ENCODE peak calls at places on chromosomes 11 and 22, in five cellular contexts. One of them, this sample, is unnamed.
A peak's percentile ranks its signal among the peaks of the same experiment; 100 is the strongest.

GRCh38 chr22:21876486-21877176 is 9.2 kb upstream of the MAPK1 start:
- ATAC-seq in GM12878: peak; percentile 85
- ATAC-seq in heart left ventricle: no peak
- ATAC-seq in IMR-90: peak; percentile 44
- ATAC-seq in HCT116: no peak
- ATAC-seq in this sample: no peak

GRCh38 chr11:93517041-93517440 is 26.1 kb downstream of the SMCO4 start:
- ATAC-seq in heart left ventricle: no peak
- ATAC-seq in HCT116: no peak
- ATAC-seq in IMR-90: no peak
- ATAC-seq in GM12878: no peak
- ATAC-seq in this sample: no peak

GRCh38 chr11:128949791-128950454 is 7.3 kb upstream of the TP53AIP1 start:
- ATAC-seq in IMR-90: peak; percentile 27
- ATAC-seq in GM12878: no peak
- ATAC-seq in HCT116: no peak
- ATAC-seq in heart left ventricle: no peak
- ATAC-seq in this sample: no peak

GRCh38 chr22:46537946-46538815 is 761 bp upstream of the CELSR1 start:
- ATAC-seq in GM12878: peak; percentile 37
- ATAC-seq in HCT116: peak; percentile 29
- ATAC-seq in IMR-90: peak; percentile 4
- ATAC-seq in heart left ventricle: peak; percentile 42
- ATAC-seq in this sample: peak; percentile 1

GRCh38 chr11:120500414-120500936 is 11.1 kb upstream of the GRIK4 start:
- ATAC-seq in GM12878: peak; percentile 61
- ATAC-seq in HCT116: peak; percentile 34
- ATAC-seq in heart left ventricle: peak; percentile 56
- ATAC-seq in IMR-90: peak; percentile 10
- ATAC-seq in this sample: peak; percentile 46

GRCh38 chr11:103652013-103652412 is 384.4 kb upstream of the DDI1 start:
- ATAC-seq in GM12878: no peak
- ATAC-seq in IMR-90: no peak
- ATAC-seq in heart left ventricle: no peak
- ATAC-seq in HCT116: no peak
- ATAC-seq in this sample: no peak

GRCh38 chr11:128783513-128783912 is 83.6 kb downstream of the KCNJ1 start:
- ATAC-seq in GM12878: no peak
- ATAC-seq in IMR-90: no peak
- ATAC-seq in HCT116: no peak
- ATAC-seq in heart left ventricle: no peak
- ATAC-seq in this sample: no peak

GRCh38 chr11:102653744-102654291 is 28.7 kb upstream of the MMP20 start:
- ATAC-seq in heart left ventricle: no peak
- ATAC-seq in IMR-90: no peak
- ATAC-seq in HCT116: peak; percentile 11
- ATAC-seq in GM12878: no peak
- ATAC-seq in this sample: no peak

GRCh38 chr11:114275295-114275694 is 20.9 kb upstream of the NNMT start:
- ATAC-seq in GM12878: no peak
- ATAC-seq in IMR-90: no peak
- ATAC-seq in HCT116: no peak
- ATAC-seq in heart left ventricle: peak; percentile 79
- ATAC-seq in this sample: peak; percentile 61

GRCh38 chr11:19947521-19948114 is 212.7 kb downstream of the DBX1 start:
- ATAC-seq in heart left ventricle: no peak
- ATAC-seq in HCT116: no peak
- ATAC-seq in GM12878: no peak
- ATAC-seq in IMR-90: no peak
- ATAC-seq in this sample: no peak

GRCh38 chr11:17010851-17011420 is 3.3 kb downstream of the PLEKHA7 start:
- ATAC-seq in heart left ventricle: no peak
- ATAC-seq in GM12878: no peak
- ATAC-seq in HCT116: no peak
- ATAC-seq in IMR-90: no peak
- ATAC-seq in this sample: no peak

DNA sequence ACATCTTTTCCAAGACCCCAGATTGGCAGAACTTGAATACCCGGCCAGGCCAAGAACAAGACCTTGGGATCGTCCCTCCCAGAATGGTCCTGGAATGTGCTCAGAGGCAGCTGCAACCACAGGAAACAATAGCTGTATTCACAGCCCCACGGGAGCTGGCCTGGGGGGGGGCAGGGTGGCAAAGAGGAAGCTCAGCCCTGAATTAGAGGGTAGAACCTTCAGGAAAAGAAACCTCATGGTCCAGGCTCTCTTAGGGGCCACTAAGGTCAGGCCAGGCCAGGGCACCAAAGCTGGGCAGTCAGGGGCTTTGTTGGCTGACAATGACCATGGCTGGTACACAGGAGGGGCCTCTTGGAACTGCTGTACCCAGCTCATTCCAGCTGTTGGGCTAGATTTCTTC is 17.3 kb downstream of the RPL27A start:
- ATAC-seq in IMR-90: peak; percentile 78
- ATAC-seq in heart left ventricle: peak; percentile 17
- ATAC-seq in HCT116: peak; percentile 89
- ATAC-seq in GM12878: peak; percentile 20
- ATAC-seq in this sample: peak; percentile 63
- H3K36me3 ChIP-seq in IMR-90: peaks cover 90% of the 10 kb centered on the region
- H3K36me3 ChIP-seq in heart left ventricle: peaks cover 84% of the 10 kb centered on the region
- H3K36me3 ChIP-seq in HCT116: no peaks in the 10 kb centered on the region
- H3K36me3 ChIP-seq in GM12878: no peaks in the 10 kb centered on the region
- H3K36me3 ChIP-seq in this sample: no peaks in the 10 kb centered on the region

GRCh38 chr11:62621567-62622470 is at the start of gene B3GAT3:
- ATAC-seq in heart left ventricle: peak; percentile 99
- ATAC-seq in IMR-90: peak; percentile 99
- ATAC-seq in HCT116: peak; percentile 96
- ATAC-seq in GM12878: peak; percentile 98
- ATAC-seq in this sample: peak; percentile 99
- TF ChIP-seq POLR2A in heart left ventricle: no peak
- TF ChIP-seq POLR2A in IMR-90: peak; percentile 45
- TF ChIP-seq POLR2A in HCT116: peak; percentile 55
- TF ChIP-seq POLR2A in GM12878: peak; percentile 84
- TF ChIP-seq POLR2A in this sample: peak; percentile 79

DNA sequence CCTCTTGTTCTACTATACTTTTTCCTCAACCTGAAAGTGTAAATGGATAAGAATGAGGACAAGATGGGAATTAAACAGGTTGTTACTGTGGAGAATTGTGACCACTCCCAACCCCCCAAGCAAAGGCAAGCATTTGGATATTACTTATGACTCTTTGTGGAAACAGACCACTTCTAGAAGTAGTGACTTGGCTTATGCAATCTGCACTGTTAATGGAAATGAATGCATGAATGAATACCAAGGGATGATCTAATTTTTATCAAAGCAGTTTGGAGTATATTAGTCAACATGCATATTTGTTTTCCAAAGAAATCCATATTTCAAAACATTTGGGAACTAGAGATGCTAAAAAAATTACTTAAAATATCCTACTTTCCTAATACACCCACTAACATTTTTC is 35.3 kb downstream of the AMOTL1 start:
- ATAC-seq in IMR-90: peak; percentile 44
- ATAC-seq in GM12878: no peak
- ATAC-seq in heart left ventricle: no peak
- ATAC-seq in HCT116: no peak
- ATAC-seq in this sample: peak; percentile 32
- H3K36me3 ChIP-seq in IMR-90: peaks cover 37% of the 10 kb centered on the region
- H3K36me3 ChIP-seq in GM12878: no peaks in the 10 kb centered on the region
- H3K36me3 ChIP-seq in heart left ventricle: peaks cover 30% of the 10 kb centered on the region
- H3K36me3 ChIP-seq in HCT116: peaks cover 2% of the 10 kb centered on the region
- H3K36me3 ChIP-seq in this sample: peaks cover 40% of the 10 kb centered on the region

GRCh38 chr11:58641326-58641725 is 18.9 kb downstream of the CNTF start:
- ATAC-seq in IMR-90: no peak
- ATAC-seq in heart left ventricle: no peak
- ATAC-seq in GM12878: no peak
- ATAC-seq in HCT116: no peak
- ATAC-seq in this sample: no peak
- TF ChIP-seq POLR2A in IMR-90: no peak
- TF ChIP-seq POLR2A in heart left ventricle: no peak
- TF ChIP-seq POLR2A in GM12878: no peak
- TF ChIP-seq POLR2A in HCT116: no peak
- TF ChIP-seq POLR2A in this sample: no peak

DNA sequence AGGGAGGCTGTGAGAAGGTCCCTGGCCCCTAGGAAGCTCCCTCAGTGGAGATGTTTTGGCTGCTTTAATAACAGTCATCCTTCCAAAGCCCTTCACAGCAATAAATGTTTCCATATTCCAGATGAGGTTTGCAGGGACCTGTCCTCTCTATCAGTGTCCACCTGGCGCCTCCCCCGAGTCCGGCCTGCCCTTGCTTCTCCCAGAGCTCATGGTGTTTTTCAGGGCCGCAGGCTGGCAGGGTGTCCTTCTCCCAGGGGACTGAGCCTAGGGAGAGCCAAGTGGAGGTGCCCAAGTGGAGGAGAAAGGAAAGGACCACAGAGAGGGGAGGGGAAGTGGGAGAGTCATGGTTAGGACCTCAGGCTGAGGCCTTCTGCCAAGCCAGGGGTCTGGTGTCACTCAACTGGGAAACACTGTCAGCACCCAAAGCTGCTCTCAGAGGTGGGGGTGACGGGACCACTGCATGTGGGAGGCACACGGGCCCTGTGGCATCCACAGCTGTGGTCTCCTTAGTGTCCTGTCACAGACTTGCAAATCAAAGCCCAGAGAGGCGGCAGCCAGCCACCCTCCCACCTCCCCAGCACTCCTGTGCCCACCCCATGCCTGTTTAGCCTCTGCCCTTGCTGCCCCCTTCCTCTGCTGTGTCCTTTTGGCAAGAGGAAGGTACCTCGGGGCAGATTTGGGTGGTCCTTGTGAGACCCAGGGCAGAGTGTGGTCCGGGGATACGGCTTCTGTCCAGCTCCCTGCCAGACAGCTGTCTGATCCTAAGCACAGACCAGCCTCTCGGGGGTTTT is 6.4 kb downstream of the DERL3 start:
- ATAC-seq in IMR-90: no peak
- ATAC-seq in HCT116: no peak
- ATAC-seq in GM12878: no peak
- ATAC-seq in heart left ventricle: peak; percentile 8
- ATAC-seq in this sample: no peak
- H3K36me3 ChIP-seq in IMR-90: peaks cover 63% of the 10 kb centered on the region
- H3K36me3 ChIP-seq in HCT116: peaks cover 5% of the 10 kb centered on the region
- H3K36me3 ChIP-seq in GM12878: peaks cover 30% of the 10 kb centered on the region
- H3K36me3 ChIP-seq in heart left ventricle: peaks cover 29% of the 10 kb centered on the region
- H3K36me3 ChIP-seq in this sample: no peaks in the 10 kb centered on the region

GRCh38 chr11:112963368-112963955 is 2.2 kb downstream of the NCAM1 start:
- ATAC-seq in HCT116: no peak
- ATAC-seq in GM12878: no peak
- ATAC-seq in IMR-90: no peak
- ATAC-seq in heart left ventricle: peak; percentile 35
- ATAC-seq in this sample: peak; percentile 49

GRCh38 chr11:112971200-112971599 is 10.0 kb downstream of the NCAM1 start:
- ATAC-seq in HCT116: no peak
- ATAC-seq in heart left ventricle: no peak
- ATAC-seq in IMR-90: no peak
- ATAC-seq in GM12878: no peak
- ATAC-seq in this sample: no peak

GRCh38 chr11:112968988-112969714 is 7.9 kb downstream of the NCAM1 start:
- ATAC-seq in heart left ventricle: no peak
- ATAC-seq in GM12878: no peak
- ATAC-seq in IMR-90: no peak
- ATAC-seq in HCT116: no peak
- ATAC-seq in this sample: no peak

GRCh38 chr11:112965601-112966125 is 4.4 kb downstream of the NCAM1 start:
- ATAC-seq in HCT116: no peak
- ATAC-seq in heart left ventricle: no peak
- ATAC-seq in IMR-90: no peak
- ATAC-seq in GM12878: no peak
- ATAC-seq in this sample: no peak

GRCh38 chr11:112967082-112967481 is 5.9 kb downstream of the NCAM1 start:
- ATAC-seq in IMR-90: no peak
- ATAC-seq in HCT116: no peak
- ATAC-seq in heart left ventricle: no peak
- ATAC-seq in GM12878: no peak
- ATAC-seq in this sample: no peak
- TF ChIP-seq POLR2A in IMR-90: no peak
- TF ChIP-seq POLR2A in HCT116: no peak
- TF ChIP-seq POLR2A in heart left ventricle: no peak
- TF ChIP-seq POLR2A in GM12878: no peak
- TF ChIP-seq POLR2A in this sample: no peak

GRCh38 chr11:975824-976223 is 50.2 kb downstream of the AP2A2 start:
- ATAC-seq in IMR-90: peak; percentile 87
- ATAC-seq in GM12878: no peak
- ATAC-seq in heart left ventricle: peak; percentile 11
- ATAC-seq in HCT116: peak; percentile 76
- ATAC-seq in this sample: no peak

GRCh38 chr11:976431-977160 is 50.9 kb downstream of the AP2A2 start:
- ATAC-seq in HCT116: peak; percentile 18
- ATAC-seq in GM12878: no peak
- ATAC-seq in heart left ventricle: peak; percentile 50
- ATAC-seq in IMR-90: no peak
- ATAC-seq in this sample: no peak

GRCh38 chr11:978781-979180 is 53.1 kb downstream of the AP2A2 start:
- ATAC-seq in IMR-90: no peak
- ATAC-seq in HCT116: no peak
- ATAC-seq in GM12878: no peak
- ATAC-seq in heart left ventricle: peak; percentile 5
- ATAC-seq in this sample: no peak

GRCh38 chr11:980438-981365 is 55.0 kb downstream of the AP2A2 start:
- ATAC-seq in IMR-90: no peak
- ATAC-seq in GM12878: no peak
- ATAC-seq in heart left ventricle: no peak
- ATAC-seq in HCT116: no peak
- ATAC-seq in this sample: no peak

DNA sequence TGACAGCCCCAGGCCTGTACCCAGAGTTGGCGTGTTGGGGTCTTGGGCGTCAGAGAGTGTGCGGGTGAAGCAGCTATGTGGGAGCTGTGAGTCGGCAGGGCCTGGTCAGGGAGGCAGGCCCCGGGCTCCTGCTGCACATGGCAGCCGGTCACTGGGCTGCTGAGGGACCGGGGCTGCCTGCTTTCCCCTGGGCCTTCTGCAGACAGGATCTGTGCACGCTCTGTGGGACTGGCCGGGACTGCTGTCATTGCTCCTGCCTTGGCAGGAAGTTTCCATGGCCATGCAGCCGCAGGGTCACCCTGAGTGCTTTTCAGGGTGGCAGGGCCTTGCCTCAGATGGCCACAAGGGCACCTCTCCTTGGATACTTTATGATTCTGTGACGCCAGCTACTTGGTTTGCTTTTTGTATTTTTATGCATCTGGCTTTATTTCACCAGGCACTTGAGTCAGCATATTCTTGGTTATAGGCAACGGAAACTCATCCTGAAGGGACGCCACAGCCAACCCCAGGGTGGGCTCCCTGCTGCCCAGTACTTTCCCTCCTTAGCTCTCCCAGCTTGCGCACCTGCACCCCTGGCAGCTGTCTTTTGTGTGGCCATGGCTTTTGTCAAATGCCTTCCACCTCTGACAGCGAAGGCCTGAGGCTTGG is 52.5 kb downstream of the AP2A2 start:
- ATAC-seq in GM12878: no peak
- ATAC-seq in heart left ventricle: peak; percentile 55
- ATAC-seq in IMR-90: no peak
- ATAC-seq in HCT116: no peak
- ATAC-seq in this sample: no peak
- H3K36me3 ChIP-seq in GM12878: peaks cover 3% of the 10 kb centered on the region
- H3K36me3 ChIP-seq in heart left ventricle: peaks cover 55% of the 10 kb centered on the region
- H3K36me3 ChIP-seq in IMR-90: peaks cover 51% of the 10 kb centered on the region
- H3K36me3 ChIP-seq in HCT116: peaks cover 19% of the 10 kb centered on the region
- H3K36me3 ChIP-seq in this sample: peaks cover 93% of the 10 kb centered on the region

This sample was measured in gastroesophageal sphincter.